ENCODE peak calls at places on chromosomes 2 and 18, in six cellular contexts. L is endothelial cell of umbilical vein, B is adrenal gland, O is ovary, C is tibial nerve, Y is sigmoid colon. G is an unnamed sample.

GRCh38 chr2:189260361-189260761 is 80.8 kb upstream of the COL5A2 start:
- DNase-seq in L (no peak), B (no peak), O (no peak), C (no peak), Y (no peak), G (no peak)

GRCh38 chr18:31454066-31454708 is 6.6 kb downstream of the DSG3 start:
- DNase-seq in L (no peak), B (no peak), O (no peak), C (no peak), Y (no peak), G (no peak)

GRCh38 chr2:39837856-39838453 is 58.9 kb upstream of the THUMPD2 start:
- DNase-seq in L (peak; percentile 18), B (no peak), O (no peak), C (no peak), Y (no peak), G (no peak)

GRCh38 chr2:30686669-30687068 is 120.6 kb downstream of the CAPN13 start:
- DNase-seq in L (no peak), B (no peak), O (no peak), C (no peak), Y (peak; percentile 39), G (no peak)

GRCh38 chr2:241193276-241193675 is 4.8 kb downstream of the ANO7 start:
- DNase-seq in L (no peak), B (no peak), O (no peak), C (no peak), Y (no peak), G (no peak)

GRCh38 chr18:63079114-63079513 is 240.5 kb downstream of the BCL2 start:
- DNase-seq in L (no peak), B (no peak), O (no peak), C (no peak), Y (no peak), G (no peak)

GRCh38 chr2:42959148-42959992 is 167.0 kb upstream of the HAAO start:
- DNase-seq in L (peak; percentile 24), B (no peak), O (peak; percentile 91), C (peak; percentile 72), Y (peak; percentile 86), G (peak; percentile 92)

GRCh38 chr2:184769038-184769437 is 170.7 kb downstream of the ZNF804A start:
- DNase-seq in L (peak; percentile 74), B (no peak), O (no peak), C (no peak), Y (no peak), G (no peak)

GRCh38 chr2:240146141-240146561 is 5.7 kb upstream of the OTOS start:
- DNase-seq in L (no peak), B (no peak), O (no peak), C (no peak), Y (no peak), G (no peak)

GRCh38 chr2:8659092-8659734 is 22.6 kb upstream of the ID2 start:
- DNase-seq in L (no peak), B (no peak), O (no peak), C (no peak), Y (no peak), G (no peak)

GRCh38 chr18:45526120-45526841 is 89.0 kb upstream of the SLC14A2 start:
- DNase-seq in L (no peak), B (no peak), O (no peak), C (no peak), Y (no peak), G (peak; percentile 28)

GRCh38 chr2:201929627-201930026 is 104.0 kb upstream of the FZD7 start:
- DNase-seq in L (no peak), B (no peak), O (no peak), C (no peak), Y (no peak), G (no peak)

GRCh38 chr2:48114256-48114655 is 208.0 kb upstream of the FBXO11 start:
- DNase-seq in L (no peak), B (no peak), O (no peak), C (no peak), Y (no peak), G (no peak)

GRCh38 chr18:31687529-31687928 is 3.1 kb upstream of the B4GALT6 start:
- DNase-seq in L (no peak), B (no peak), O (no peak), C (no peak), Y (no peak), G (no peak)

GRCh38 chr2:121721926-121722325 is 14.7 kb downstream of the NIFK start:
- DNase-seq in L (no peak), B (no peak), O (no peak), C (no peak), Y (peak; percentile 52), G (no peak)

GRCh38 chr2:88590998-88591613 is 36.2 kb downstream of the EIF2AK3 start:
- DNase-seq in L (peak; percentile 77), B (peak; percentile 63), O (no peak), C (no peak), Y (no peak), G (peak; percentile 19)

GRCh38 chr2:200104015-200104414 is 148.6 kb downstream of the MAIP1 start:
- DNase-seq in L (no peak), B (no peak), O (no peak), C (no peak), Y (no peak), G (no peak)

GRCh38 chr18:59512025-59512710 is 153.1 kb upstream of the LMAN1 start:
- DNase-seq in L (no peak), B (no peak), O (no peak), C (no peak), Y (no peak), G (no peak)

GRCh38 chr18:45335644-45336043 is 279.6 kb upstream of the SLC14A2 start:
- DNase-seq in L (no peak), B (no peak), O (no peak), C (no peak), Y (no peak), G (no peak)

GRCh38 chr2:218186355-218186766 is 19.6 kb upstream of the CXCR1 start:
- DNase-seq in L (peak; percentile 73), B (peak; percentile 63), O (peak; percentile 50), C (peak; percentile 53), Y (peak; percentile 76), G (peak; percentile 53)

GRCh38 chr18:56028514-56028913 is 440.5 kb upstream of the TCF4 start:
- DNase-seq in L (peak; percentile 8), B (no peak), O (no peak), C (no peak), Y (no peak), G (no peak)

GRCh38 chr2:85195956-85196355 is 62.8 kb downstream of the TCF7L1 start:
- DNase-seq in L (no peak), B (no peak), O (no peak), C (no peak), Y (no peak), G (no peak)

GRCh38 chr2:164739966-164740365 is 101.7 kb downstream of the COBLL1 start:
- DNase-seq in L (peak; percentile 81), B (no peak), O (no peak), C (no peak), Y (no peak), G (no peak)

GRCh38 chr2:127085260-127085666 is 21.7 kb downstream of the BIN1 start:
- DNase-seq in L (no peak), B (no peak), O (no peak), C (no peak), Y (no peak), G (no peak)

GRCh38 chr2:98464772-98465310 is 20.2 kb downstream of the INPP4A start:
- DNase-seq in L (peak; percentile 28), B (no peak), O (no peak), C (no peak), Y (peak; percentile 61), G (no peak)

GRCh38 chr2:223084873-223085272 is 32.9 kb downstream of the KCNE4 start:
- DNase-seq in L (no peak), B (peak; percentile 48), O (no peak), C (no peak), Y (peak; percentile 78), G (peak; percentile 33)

GRCh38 chr2:132605236-132606180 is 64.5 kb downstream of the LYPD1 start:
- DNase-seq in L (no peak), B (no peak), O (no peak), C (no peak), Y (no peak), G (no peak)

GRCh38 chr2:229335877-229336346 is 64.8 kb upstream of the PID1 start:
- DNase-seq in L (no peak), B (no peak), O (no peak), C (no peak), Y (no peak), G (no peak)

GRCh38 chr2:188787002-188787660 is 187.0 kb upstream of the COL3A1 start:
- DNase-seq in L (peak; percentile 54), B (no peak), O (no peak), C (no peak), Y (no peak), G (no peak)

GRCh38 chr2:47771211-47771610 is 11.7 kb upstream of the MSH6 start:
- DNase-seq in L (peak; percentile 81), B (peak; percentile 30), O (no peak), C (no peak), Y (no peak), G (peak; percentile 75)

GRCh38 chr2:115654362-115654761 is 1211.9 kb downstream of the DPP10 start:
- DNase-seq in L (no peak), B (no peak), O (no peak), C (no peak), Y (no peak), G (no peak)

GRCh38 chr18:77101410-77102245 is 31.0 kb downstream of the MBP start:
- DNase-seq in L (peak; percentile 91), B (peak; percentile 44), O (peak; percentile 80), C (peak; percentile 75), Y (peak; percentile 93), G (peak; percentile 92)

GRCh38 chr2:168890006-168890782 is at the start of gene SPC25:
- DNase-seq in L (peak; percentile 90), B (peak; percentile 90), O (peak; percentile 91), C (peak; percentile 69), Y (peak; percentile 92), G (peak; percentile 84)
- TF ChIP-seq POLR2A in L (peak; percentile 31), B (no peak), O (no peak), C (no peak), Y (no peak), G (no peak)

GRCh38 chr18:26956894-26957293 is 91.4 kb upstream of the AQP4 start:
- DNase-seq in L (no peak), B (no peak), O (no peak), C (no peak), Y (no peak), G (no peak)
- H3K27ac ChIP-seq in L (no peak overlapping the region), B (no peak overlapping the region), O (no peak overlapping the region), C (no peak overlapping the region), Y (no peak overlapping the region), G (no peak overlapping the region)

GRCh38 chr2:238439912-238440311 is 13.2 kb downstream of the ASB1 start:
- DNase-seq in L (no peak), B (no peak), O (no peak), C (no peak), Y (no peak), G (no peak)
- H3K4me3 ChIP-seq in L (no peak overlapping the region), B (no peak overlapping the region), O (no peak overlapping the region), C (no peak overlapping the region), Y (no peak overlapping the region), G (no peak overlapping the region)

DNA sequence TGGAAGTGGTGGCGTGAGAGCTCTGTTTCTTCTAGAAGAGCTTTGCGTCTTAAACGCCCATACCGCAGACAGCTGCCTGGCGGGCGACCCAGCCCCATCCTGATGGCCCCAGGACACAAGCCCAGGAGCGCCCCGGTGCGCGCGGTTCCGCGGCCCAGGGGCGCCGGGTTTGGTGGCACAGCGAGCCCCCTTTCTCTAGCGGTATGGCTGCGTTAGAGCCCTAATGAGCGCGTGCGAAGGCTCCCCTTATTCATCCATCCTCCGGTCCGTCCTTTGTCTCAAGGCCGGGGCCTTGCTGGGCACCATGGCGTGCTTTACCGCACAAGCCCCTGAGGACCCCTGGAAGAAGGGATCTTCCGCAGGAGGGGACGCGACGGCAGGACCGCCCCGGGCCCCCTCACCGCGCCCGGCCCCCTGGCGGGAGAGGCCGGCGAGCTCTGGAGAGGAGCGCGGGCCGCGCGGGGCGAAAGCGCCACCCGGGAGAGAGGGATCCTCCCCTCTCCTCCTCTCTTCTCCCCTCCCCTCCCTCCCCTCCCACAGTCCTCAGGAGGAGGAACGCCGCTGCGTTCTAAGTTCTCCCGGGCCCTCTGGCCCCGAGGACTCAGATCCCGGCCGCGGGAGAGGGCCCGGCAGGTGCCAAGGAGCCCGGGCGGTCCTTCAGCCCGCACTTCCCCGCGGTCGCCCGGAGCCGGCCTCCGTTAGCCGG is 626 bp upstream of the SLC1A4 start:
- DNase-seq in L (peak; percentile 79), B (peak; percentile 73), O (peak; percentile 72), C (peak; percentile 17), Y (peak; percentile 88), G (peak; percentile 79)
- TF ChIP-seq POLR2A in L (peak; percentile 73), B (no peak), O (peak; percentile 68), C (peak; percentile 78), Y (peak; percentile 51), G (peak; percentile 78)

G was measured in uterus.